ENCODE peak calls at places on chromosome 6, in six cellular contexts. B, M, N, U, W and D are unnamed samples.

GRCh38 chr6:10736721-10737120 is 10.9 kb upstream of the TMEM14B start:
- DNase-seq in B (no peak), M (no peak), N (no peak), U (no peak), W (no peak), D (no peak)

GRCh38 chr6:156423829-156424228 is 353.3 kb upstream of the ARID1B start:
- DNase-seq in B (no peak), M (no peak), N (no peak), U (no peak), W (no peak), D (no peak)

GRCh38 chr6:46510656-46511055 is 19.4 kb upstream of the RCAN2 start:
- DNase-seq in B (no peak), M (no peak), N (no peak), U (no peak), W (peak; percentile 16), D (no peak)

GRCh38 chr6:157693867-157694266 is 129.2 kb upstream of the SNX9 start:
- DNase-seq in B (no peak), M (no peak), N (no peak), U (no peak), W (no peak), D (no peak)

GRCh38 chr6:45681860-45682488 is 304.2 kb upstream of the SUPT3H start:
- DNase-seq in B (no peak), M (no peak), N (no peak), U (no peak), W (peak; percentile 92), D (peak; percentile 38)

GRCh38 chr6:22925304-22925835 is 356.0 kb downstream of the HDGFL1 start:
- DNase-seq in B (no peak), M (no peak), N (no peak), U (no peak), W (no peak), D (no peak)

GRCh38 chr6:27214126-27214601 is 33.3 kb upstream of the PRSS16 start:
- DNase-seq in B (no peak), M (no peak), N (no peak), U (no peak), W (peak; percentile 29), D (no peak)

GRCh38 chr6:97864366-97864765 is 581.4 kb upstream of the MMS22L start:
- DNase-seq in B (no peak), M (no peak), N (no peak), U (no peak), W (no peak), D (no peak)

GRCh38 chr6:9537381-9537780 is 877.5 kb downstream of the TFAP2A start:
- DNase-seq in B (peak; percentile 25), M (no peak), N (no peak), U (no peak), W (peak; percentile 35), D (no peak)

GRCh38 chr6:44056392-44057237 is 70.6 kb downstream of the MRPL14 start:
- DNase-seq in B (peak; percentile 90), M (no peak), N (no peak), U (no peak), W (no peak), D (no peak)

GRCh38 chr6:147207351-147207750 is 3.1 kb downstream of the STXBP5 start:
- DNase-seq in B (no peak), M (no peak), N (no peak), U (no peak), W (no peak), D (no peak)

GRCh38 chr6:37922563-37922962 is 103.0 kb downstream of the ZFAND3 start:
- DNase-seq in B (no peak), M (no peak), N (no peak), U (no peak), W (no peak), D (no peak)

GRCh38 chr6:104477569-104477968 is 382.1 kb downstream of the HACE1 start:
- DNase-seq in B (no peak), M (no peak), N (peak; percentile 17), U (no peak), W (no peak), D (no peak)

GRCh38 chr6:104473021-104473429 is 386.7 kb downstream of the HACE1 start:
- DNase-seq in B (no peak), M (peak; percentile 25), N (no peak), U (peak; percentile 78), W (no peak), D (no peak)

DNA sequence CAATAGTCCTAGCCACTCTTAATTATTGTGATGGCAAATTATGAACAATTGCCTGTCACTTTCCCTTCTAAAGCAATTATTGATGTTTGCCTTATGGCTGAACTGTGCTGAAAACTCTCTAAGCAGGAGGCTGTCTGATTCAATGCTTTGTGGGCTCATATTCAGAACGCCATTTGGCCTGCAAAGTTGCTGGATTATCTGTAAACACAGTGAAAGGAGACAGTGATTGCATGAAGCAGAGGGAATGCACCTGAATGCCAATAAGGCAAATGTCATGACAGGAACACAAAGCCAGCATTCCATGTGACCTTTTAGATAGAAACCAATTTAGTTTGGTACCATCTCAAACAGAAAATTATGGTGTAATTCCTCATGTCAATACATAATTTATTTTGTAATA is 387.5 kb downstream of the HACE1 start:
- DNase-seq in B (no peak), M (no peak), N (no peak), U (no peak), W (no peak), D (no peak)
- H3K14ac ChIP-seq in B (no peak overlapping the region), M (no peak overlapping the region), N (no peak overlapping the region), U (no peak overlapping the region), W (no peak overlapping the region), D (no peak overlapping the region)

DNA sequence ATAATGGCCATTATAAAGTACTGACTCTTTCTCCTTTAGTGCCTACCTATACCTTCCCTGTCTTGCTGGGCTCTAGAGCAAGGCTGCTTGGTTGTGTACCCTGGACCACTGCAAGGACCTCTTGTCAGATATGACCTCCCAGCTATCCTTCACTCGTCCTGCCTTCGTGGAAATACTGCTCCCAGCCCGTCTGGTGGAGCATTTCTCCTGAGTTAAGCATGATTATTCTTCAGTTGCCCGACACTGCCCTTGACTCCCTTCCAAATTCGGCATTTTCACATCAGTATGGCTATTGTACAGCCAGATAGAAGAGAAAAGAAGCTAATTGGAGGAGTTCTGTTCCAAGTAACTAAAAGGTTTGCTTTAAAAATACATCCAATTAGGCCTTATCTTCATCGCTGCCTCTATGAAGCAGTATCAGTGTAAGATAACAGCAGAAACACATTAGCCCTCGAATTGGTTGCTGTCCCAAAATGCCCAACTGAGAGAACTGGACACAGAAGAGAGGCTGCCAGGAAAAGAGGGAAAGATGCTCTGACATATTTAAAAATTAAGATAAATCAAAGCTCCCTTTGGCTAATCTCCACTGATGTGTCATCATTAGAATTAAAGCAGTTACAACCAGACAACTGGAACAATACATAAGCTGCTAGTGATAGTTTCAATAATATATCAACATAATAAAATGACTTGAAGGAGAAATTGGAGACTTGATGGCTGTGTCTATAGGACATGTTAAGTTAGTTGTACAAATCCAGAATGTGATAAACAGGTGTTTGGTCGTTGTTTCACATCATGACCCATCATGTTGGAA is 54.4 kb downstream of the OPRM1 start:
- DNase-seq in B (no peak), M (no peak), N (no peak), U (no peak), W (no peak), D (no peak)
- H3K14ac ChIP-seq in B (no peak overlapping the region), M (no peak overlapping the region), N (no peak overlapping the region), U (no peak overlapping the region), W (no peak overlapping the region), D (no peak overlapping the region)

DNA sequence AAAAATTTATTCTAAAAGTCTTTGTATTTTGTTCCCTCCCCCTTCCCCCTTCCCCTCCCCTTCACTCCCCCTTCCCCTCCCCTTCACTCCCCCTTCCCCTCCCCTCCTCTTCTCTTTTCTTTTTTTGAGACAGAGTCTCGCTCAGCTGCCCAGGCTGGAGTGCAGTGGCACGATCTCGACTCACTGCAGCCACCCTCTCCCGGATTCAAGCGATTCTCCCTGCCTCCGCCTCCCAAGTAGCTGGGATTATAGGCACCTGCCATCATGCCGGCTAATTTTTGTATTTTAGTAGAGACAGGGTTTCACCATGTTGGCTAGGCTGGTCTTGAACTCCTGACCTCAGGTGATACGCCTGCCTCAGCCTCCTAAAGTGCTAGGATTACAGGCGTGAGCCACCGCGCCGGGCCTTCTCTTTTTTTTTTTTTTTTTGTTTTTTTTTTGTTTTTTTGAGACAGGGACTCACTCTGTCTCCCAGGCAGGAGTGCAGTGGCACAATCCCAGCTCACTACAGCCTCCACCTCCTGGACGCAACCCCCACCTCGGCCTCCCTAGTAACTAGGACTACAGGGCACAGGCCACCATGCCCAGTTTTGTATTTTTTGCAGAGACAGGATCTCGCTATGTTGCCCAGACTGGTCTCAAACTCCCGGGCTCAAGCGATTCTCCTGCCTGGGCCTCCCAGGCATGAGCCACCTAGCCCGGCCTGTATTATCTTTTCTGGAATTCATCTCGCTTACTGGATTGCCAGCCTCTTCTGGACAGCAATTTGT is 1.1 kb upstream of the AFG1L start:
- DNase-seq in B (no peak), M (no peak), N (no peak), U (no peak), W (no peak), D (no peak)
- H3K14ac ChIP-seq in B (no peak overlapping the region), M (no peak overlapping the region), N (no peak overlapping the region), U (no peak overlapping the region), W (no peak overlapping the region), D (no peak overlapping the region)

GRCh38 chr6:106097368-106098231 is 11.5 kb downstream of the PRDM1 start:
- DNase-seq in B (peak; percentile 63), M (no peak), N (no peak), U (no peak), W (peak; percentile 76), D (no peak)

GRCh38 chr6:106100755-106101154 is 14.6 kb downstream of the PRDM1 start:
- DNase-seq in B (no peak), M (no peak), N (no peak), U (no peak), W (no peak), D (no peak)

GRCh38 chr6:106098383-106099234 is 12.5 kb downstream of the PRDM1 start:
- DNase-seq in B (peak; percentile 89), M (no peak), N (no peak), U (no peak), W (peak; percentile 83), D (peak; percentile 36)

GRCh38 chr6:106101466-106101865 is 15.3 kb downstream of the PRDM1 start:
- DNase-seq in B (no peak), M (no peak), N (no peak), U (no peak), W (no peak), D (peak; percentile 56)

GRCh38 chr6:106099235-106099537 is 13.1 kb downstream of the PRDM1 start:
- DNase-seq in B (no peak), M (no peak), N (no peak), U (no peak), W (peak; percentile 33), D (peak; percentile 19)
- H3K14ac ChIP-seq in B (peak overlapping the region; percentile 79), M (no peak overlapping the region), N (no peak overlapping the region), U (no peak overlapping the region), W (no peak overlapping the region), D (no peak overlapping the region)